ENCODE peak calls at places on chromosome 7, in seven cellular contexts. One of them, this sample, is unnamed.

GRCh38 chr7:141654551-141654950 is 47.4 kb downstream of the DENND11 start:
- DNase-seq in posterior vena cava: no peak
- DNase-seq in LoVo: peak; percentile 53
- DNase-seq in T-helper 9 cell: peak; percentile 26
- DNase-seq in EL: peak; percentile 52
- DNase-seq in WERI-Rb-1: peak; percentile 79
- DNase-seq in left lung: peak; percentile 52
- DNase-seq in this sample: no peak

GRCh38 chr7:155066417-155066950 is 3.6 kb upstream of the HTR5A start:
- DNase-seq in EL: peak; percentile 56
- DNase-seq in left lung: no peak
- DNase-seq in T-helper 9 cell: no peak
- DNase-seq in posterior vena cava: no peak
- DNase-seq in LoVo: no peak
- DNase-seq in WERI-Rb-1: no peak
- DNase-seq in this sample: no peak

GRCh38 chr7:2165239-2165609 is 67.5 kb downstream of the MAD1L1 start:
- DNase-seq in WERI-Rb-1: no peak
- DNase-seq in left lung: no peak
- DNase-seq in EL: no peak
- DNase-seq in posterior vena cava: peak; percentile 72
- DNase-seq in T-helper 9 cell: no peak
- DNase-seq in LoVo: no peak
- DNase-seq in this sample: no peak

GRCh38 chr7:101121996-101122932 is 4.6 kb upstream of the SERPINE1 start:
- DNase-seq in LoVo: peak; percentile 82
- DNase-seq in EL: peak; percentile 100
- DNase-seq in posterior vena cava: peak; percentile 96
- DNase-seq in T-helper 9 cell: no peak
- DNase-seq in left lung: peak; percentile 75
- DNase-seq in WERI-Rb-1: no peak
- DNase-seq in this sample: peak; percentile 77

GRCh38 chr7:128945668-128946366 is 8.1 kb downstream of the IRF5 start:
- DNase-seq in EL: no peak
- DNase-seq in WERI-Rb-1: no peak
- DNase-seq in left lung: no peak
- DNase-seq in posterior vena cava: peak; percentile 79
- DNase-seq in LoVo: no peak
- DNase-seq in T-helper 9 cell: no peak
- DNase-seq in this sample: no peak

GRCh38 chr7:2220954-2221353 is 11.8 kb downstream of the MAD1L1 start:
- DNase-seq in T-helper 9 cell: no peak
- DNase-seq in WERI-Rb-1: no peak
- DNase-seq in EL: no peak
- DNase-seq in posterior vena cava: no peak
- DNase-seq in LoVo: no peak
- DNase-seq in left lung: no peak
- DNase-seq in this sample: no peak

GRCh38 chr7:142813699-142814098 is 41.2 kb upstream of the EPHB6 start:
- DNase-seq in T-helper 9 cell: no peak
- DNase-seq in posterior vena cava: no peak
- DNase-seq in EL: no peak
- DNase-seq in LoVo: no peak
- DNase-seq in left lung: no peak
- DNase-seq in WERI-Rb-1: no peak
- DNase-seq in this sample: no peak

GRCh38 chr7:117667456-117667855 is 187.6 kb downstream of the CFTR start:
- DNase-seq in EL: peak; percentile 2
- DNase-seq in posterior vena cava: no peak
- DNase-seq in LoVo: no peak
- DNase-seq in left lung: no peak
- DNase-seq in T-helper 9 cell: no peak
- DNase-seq in WERI-Rb-1: no peak
- DNase-seq in this sample: no peak

GRCh38 chr7:14457567-14458453 is 444.7 kb downstream of the DGKB start:
- DNase-seq in EL: peak; percentile 57
- DNase-seq in WERI-Rb-1: peak; percentile 70
- DNase-seq in left lung: peak; percentile 48
- DNase-seq in T-helper 9 cell: peak; percentile 41
- DNase-seq in LoVo: peak; percentile 87
- DNase-seq in posterior vena cava: peak; percentile 83
- DNase-seq in this sample: peak; percentile 81

GRCh38 chr7:49308787-49309186 is 384.4 kb downstream of the CDC14C start:
- DNase-seq in EL: no peak
- DNase-seq in LoVo: no peak
- DNase-seq in posterior vena cava: no peak
- DNase-seq in T-helper 9 cell: no peak
- DNase-seq in left lung: no peak
- DNase-seq in WERI-Rb-1: no peak
- DNase-seq in this sample: no peak

GRCh38 chr7:25643285-25643684 is 415.0 kb upstream of the NPVF start:
- DNase-seq in WERI-Rb-1: no peak
- DNase-seq in T-helper 9 cell: no peak
- DNase-seq in EL: no peak
- DNase-seq in left lung: no peak
- DNase-seq in posterior vena cava: no peak
- DNase-seq in LoVo: no peak
- DNase-seq in this sample: no peak

GRCh38 chr7:129947701-129948100 is 5.1 kb downstream of the UBE2H start:
- DNase-seq in EL: no peak
- DNase-seq in LoVo: no peak
- DNase-seq in left lung: peak; percentile 40
- DNase-seq in WERI-Rb-1: no peak
- DNase-seq in T-helper 9 cell: no peak
- DNase-seq in posterior vena cava: no peak
- DNase-seq in this sample: peak; percentile 36

GRCh38 chr7:27180431-27181175 is 4.4 kb downstream of the HOXA11 start:
- DNase-seq in left lung: peak; percentile 22
- DNase-seq in WERI-Rb-1: peak; percentile 2
- DNase-seq in posterior vena cava: peak; percentile 76
- DNase-seq in LoVo: no peak
- DNase-seq in T-helper 9 cell: no peak
- DNase-seq in EL: peak; percentile 36
- DNase-seq in this sample: peak; percentile 56

GRCh38 chr7:143216151-143216550 is 5.7 kb upstream of the TAS2R40 start:
- DNase-seq in T-helper 9 cell: no peak
- DNase-seq in WERI-Rb-1: no peak
- DNase-seq in posterior vena cava: no peak
- DNase-seq in EL: peak; percentile 24
- DNase-seq in LoVo: no peak
- DNase-seq in left lung: no peak
- DNase-seq in this sample: no peak

GRCh38 chr7:27605689-27606269 is 56.9 kb downstream of the HIBADH start:
- DNase-seq in EL: peak; percentile 56
- DNase-seq in WERI-Rb-1: no peak
- DNase-seq in T-helper 9 cell: no peak
- DNase-seq in left lung: no peak
- DNase-seq in posterior vena cava: no peak
- DNase-seq in LoVo: peak; percentile 70
- DNase-seq in this sample: no peak

GRCh38 chr7:132298782-132299181 is 277.5 kb downstream of the PLXNA4 start:
- DNase-seq in left lung: no peak
- DNase-seq in posterior vena cava: no peak
- DNase-seq in WERI-Rb-1: no peak
- DNase-seq in EL: peak; percentile 36
- DNase-seq in LoVo: no peak
- DNase-seq in T-helper 9 cell: no peak
- DNase-seq in this sample: no peak

GRCh38 chr7:98418271-98418635 is 17.4 kb upstream of the BAIAP2L1 start:
- DNase-seq in left lung: no peak
- DNase-seq in WERI-Rb-1: no peak
- DNase-seq in T-helper 9 cell: no peak
- DNase-seq in posterior vena cava: no peak
- DNase-seq in EL: peak; percentile 47
- DNase-seq in LoVo: no peak
- DNase-seq in this sample: no peak

GRCh38 chr7:85065306-85065705 is 121.5 kb downstream of the SEMA3D start:
- DNase-seq in left lung: no peak
- DNase-seq in WERI-Rb-1: no peak
- DNase-seq in LoVo: no peak
- DNase-seq in T-helper 9 cell: no peak
- DNase-seq in posterior vena cava: no peak
- DNase-seq in EL: no peak
- DNase-seq in this sample: no peak

GRCh38 chr7:135091717-135092116 is 56.2 kb upstream of the TMEM140 start:
- DNase-seq in left lung: no peak
- DNase-seq in LoVo: no peak
- DNase-seq in WERI-Rb-1: no peak
- DNase-seq in EL: no peak
- DNase-seq in T-helper 9 cell: no peak
- DNase-seq in posterior vena cava: no peak
- DNase-seq in this sample: no peak